ENCODE peak calls at places on chromosomes 6 and 20, in four cellular contexts. One of them, this sample, is unnamed.

GRCh38 chr20:16020971-16021370 is 552.3 kb downstream of the KIF16B start:
- DNase-seq in ACHN: peak; percentile 68
- DNase-seq in bronchial epithelial cell: peak; percentile 30
- DNase-seq in stimulated activated CD8-positive, alpha-beta memory T cell treated with anti-CD3 and anti-CD28 coated beads, Interleukin-4, amount 100 ng/mL, for 1 hour: no peak
- DNase-seq in this sample: no peak

GRCh38 chr6:23137596-23137995 is 568.2 kb downstream of the HDGFL1 start:
- DNase-seq in ACHN: no peak
- DNase-seq in bronchial epithelial cell: no peak
- DNase-seq in stimulated activated CD8-positive, alpha-beta memory T cell treated with anti-CD3 and anti-CD28 coated beads, Interleukin-4, amount 100 ng/mL, for 1 hour: no peak
- DNase-seq in this sample: no peak

GRCh38 chr6:46032112-46032998 is 16.7 kb upstream of the CLIC5 start:
- DNase-seq in ACHN: no peak
- DNase-seq in bronchial epithelial cell: peak; percentile 53
- DNase-seq in stimulated activated CD8-positive, alpha-beta memory T cell treated with anti-CD3 and anti-CD28 coated beads, Interleukin-4, amount 100 ng/mL, for 1 hour: no peak
- DNase-seq in this sample: no peak

GRCh38 chr6:132456700-132457143 is 55.4 kb upstream of the MOXD1 start:
- DNase-seq in ACHN: no peak
- DNase-seq in bronchial epithelial cell: no peak
- DNase-seq in stimulated activated CD8-positive, alpha-beta memory T cell treated with anti-CD3 and anti-CD28 coated beads, Interleukin-4, amount 100 ng/mL, for 1 hour: no peak
- DNase-seq in this sample: no peak

GRCh38 chr6:110590821-110591351 is 114.5 kb upstream of the SLC22A16 start:
- DNase-seq in ACHN: no peak
- DNase-seq in bronchial epithelial cell: no peak
- DNase-seq in stimulated activated CD8-positive, alpha-beta memory T cell treated with anti-CD3 and anti-CD28 coated beads, Interleukin-4, amount 100 ng/mL, for 1 hour: no peak
- DNase-seq in this sample: no peak

GRCh38 chr20:25532971-25533391 is 52.4 kb downstream of the NINL start:
- DNase-seq in ACHN: no peak
- DNase-seq in bronchial epithelial cell: no peak
- DNase-seq in stimulated activated CD8-positive, alpha-beta memory T cell treated with anti-CD3 and anti-CD28 coated beads, Interleukin-4, amount 100 ng/mL, for 1 hour: no peak
- DNase-seq in this sample: no peak

GRCh38 chr20:58308680-58309527 is 611 bp upstream of the RAB22A start:
- DNase-seq in ACHN: peak; percentile 32
- DNase-seq in bronchial epithelial cell: no peak
- DNase-seq in stimulated activated CD8-positive, alpha-beta memory T cell treated with anti-CD3 and anti-CD28 coated beads, Interleukin-4, amount 100 ng/mL, for 1 hour: no peak
- DNase-seq in this sample: peak; percentile 78

GRCh38 chr6:152091851-152092341 is 284.4 kb downstream of the ESR1 start:
- DNase-seq in ACHN: no peak
- DNase-seq in bronchial epithelial cell: peak; percentile 87
- DNase-seq in stimulated activated CD8-positive, alpha-beta memory T cell treated with anti-CD3 and anti-CD28 coated beads, Interleukin-4, amount 100 ng/mL, for 1 hour: no peak
- DNase-seq in this sample: no peak

GRCh38 chr6:110255356-110255755 is 75.1 kb downstream of the CDC40 start:
- DNase-seq in ACHN: peak; percentile 29
- DNase-seq in bronchial epithelial cell: peak; percentile 16
- DNase-seq in stimulated activated CD8-positive, alpha-beta memory T cell treated with anti-CD3 and anti-CD28 coated beads, Interleukin-4, amount 100 ng/mL, for 1 hour: no peak
- DNase-seq in this sample: no peak

GRCh38 chr6:119285908-119286625 is 63.5 kb downstream of the MAN1A1 start:
- DNase-seq in ACHN: no peak
- DNase-seq in bronchial epithelial cell: no peak
- DNase-seq in stimulated activated CD8-positive, alpha-beta memory T cell treated with anti-CD3 and anti-CD28 coated beads, Interleukin-4, amount 100 ng/mL, for 1 hour: no peak
- DNase-seq in this sample: no peak

GRCh38 chr6:21845018-21845417 is 251.5 kb downstream of the SOX4 start:
- DNase-seq in ACHN: peak; percentile 26
- DNase-seq in bronchial epithelial cell: no peak
- DNase-seq in stimulated activated CD8-positive, alpha-beta memory T cell treated with anti-CD3 and anti-CD28 coated beads, Interleukin-4, amount 100 ng/mL, for 1 hour: no peak
- DNase-seq in this sample: no peak

GRCh38 chr20:49098136-49098535 is 52.0 kb downstream of the CSE1L start:
- DNase-seq in ACHN: no peak
- DNase-seq in bronchial epithelial cell: no peak
- DNase-seq in stimulated activated CD8-positive, alpha-beta memory T cell treated with anti-CD3 and anti-CD28 coated beads, Interleukin-4, amount 100 ng/mL, for 1 hour: no peak
- DNase-seq in this sample: no peak

GRCh38 chr20:1491891-1492642 is 847 bp upstream of the SIRPB2 start:
- DNase-seq in ACHN: no peak
- DNase-seq in bronchial epithelial cell: peak; percentile 44
- DNase-seq in stimulated activated CD8-positive, alpha-beta memory T cell treated with anti-CD3 and anti-CD28 coated beads, Interleukin-4, amount 100 ng/mL, for 1 hour: no peak
- DNase-seq in this sample: no peak

GRCh38 chr20:62668441-62669027 is 26.2 kb downstream of the SLCO4A1 start:
- DNase-seq in ACHN: peak; percentile 75
- DNase-seq in bronchial epithelial cell: peak; percentile 53
- DNase-seq in stimulated activated CD8-positive, alpha-beta memory T cell treated with anti-CD3 and anti-CD28 coated beads, Interleukin-4, amount 100 ng/mL, for 1 hour: peak; percentile 19
- DNase-seq in this sample: no peak

GRCh38 chr6:127992144-127992543 is 91.3 kb upstream of the THEMIS start:
- DNase-seq in ACHN: no peak
- DNase-seq in bronchial epithelial cell: no peak
- DNase-seq in stimulated activated CD8-positive, alpha-beta memory T cell treated with anti-CD3 and anti-CD28 coated beads, Interleukin-4, amount 100 ng/mL, for 1 hour: no peak
- DNase-seq in this sample: no peak

GRCh38 chr6:144343736-144344428 is 58.7 kb downstream of the UTRN start:
- DNase-seq in ACHN: no peak
- DNase-seq in bronchial epithelial cell: peak; percentile 65
- DNase-seq in stimulated activated CD8-positive, alpha-beta memory T cell treated with anti-CD3 and anti-CD28 coated beads, Interleukin-4, amount 100 ng/mL, for 1 hour: no peak
- DNase-seq in this sample: peak; percentile 41

GRCh38 chr20:44800398-44801046 is 9.8 kb downstream of the RIMS4 start:
- DNase-seq in ACHN: no peak
- DNase-seq in bronchial epithelial cell: no peak
- DNase-seq in stimulated activated CD8-positive, alpha-beta memory T cell treated with anti-CD3 and anti-CD28 coated beads, Interleukin-4, amount 100 ng/mL, for 1 hour: no peak
- DNase-seq in this sample: no peak

GRCh38 chr6:150915868-150916267 is 50.4 kb downstream of the MTHFD1L start:
- DNase-seq in ACHN: no peak
- DNase-seq in bronchial epithelial cell: peak; percentile 36
- DNase-seq in stimulated activated CD8-positive, alpha-beta memory T cell treated with anti-CD3 and anti-CD28 coated beads, Interleukin-4, amount 100 ng/mL, for 1 hour: no peak
- DNase-seq in this sample: no peak

GRCh38 chr20:896626-897025 is 19.5 kb downstream of the ANGPT4 start:
- DNase-seq in ACHN: no peak
- DNase-seq in bronchial epithelial cell: no peak
- DNase-seq in stimulated activated CD8-positive, alpha-beta memory T cell treated with anti-CD3 and anti-CD28 coated beads, Interleukin-4, amount 100 ng/mL, for 1 hour: no peak
- DNase-seq in this sample: no peak

GRCh38 chr6:393391-394221 is 2.1 kb downstream of the IRF4 start:
- DNase-seq in ACHN: no peak
- DNase-seq in bronchial epithelial cell: no peak
- DNase-seq in stimulated activated CD8-positive, alpha-beta memory T cell treated with anti-CD3 and anti-CD28 coated beads, Interleukin-4, amount 100 ng/mL, for 1 hour: no peak
- DNase-seq in this sample: peak; percentile 26

GRCh38 chr20:36792422-36792821 is 18.9 kb upstream of the DSN1 start:
- DNase-seq in ACHN: peak; percentile 88
- DNase-seq in bronchial epithelial cell: peak; percentile 60
- DNase-seq in stimulated activated CD8-positive, alpha-beta memory T cell treated with anti-CD3 and anti-CD28 coated beads, Interleukin-4, amount 100 ng/mL, for 1 hour: no peak
- DNase-seq in this sample: no peak

GRCh38 chr6:96766769-96767168 is 70.5 kb downstream of the GPR63 start:
- DNase-seq in ACHN: no peak
- DNase-seq in bronchial epithelial cell: no peak
- DNase-seq in stimulated activated CD8-positive, alpha-beta memory T cell treated with anti-CD3 and anti-CD28 coated beads, Interleukin-4, amount 100 ng/mL, for 1 hour: no peak
- DNase-seq in this sample: no peak

GRCh38 chr6:149094156-149094555 is 223.4 kb upstream of the TAB2 start:
- DNase-seq in ACHN: no peak
- DNase-seq in bronchial epithelial cell: peak; percentile 17
- DNase-seq in stimulated activated CD8-positive, alpha-beta memory T cell treated with anti-CD3 and anti-CD28 coated beads, Interleukin-4, amount 100 ng/mL, for 1 hour: no peak
- DNase-seq in this sample: no peak

GRCh38 chr20:25280574-25281535 is 33.0 kb downstream of the PYGB start:
- DNase-seq in ACHN: no peak
- DNase-seq in bronchial epithelial cell: no peak
- DNase-seq in stimulated activated CD8-positive, alpha-beta memory T cell treated with anti-CD3 and anti-CD28 coated beads, Interleukin-4, amount 100 ng/mL, for 1 hour: no peak
- DNase-seq in this sample: no peak

GRCh38 chr6:31113861-31114539 is 600 bp upstream of the PSORS1C1 start:
- DNase-seq in ACHN: no peak
- DNase-seq in bronchial epithelial cell: no peak
- DNase-seq in stimulated activated CD8-positive, alpha-beta memory T cell treated with anti-CD3 and anti-CD28 coated beads, Interleukin-4, amount 100 ng/mL, for 1 hour: no peak
- DNase-seq in this sample: no peak

GRCh38 chr20:39069976-39070375 is 107.8 kb downstream of the DHX35 start:
- DNase-seq in ACHN: no peak
- DNase-seq in bronchial epithelial cell: peak; percentile 65
- DNase-seq in stimulated activated CD8-positive, alpha-beta memory T cell treated with anti-CD3 and anti-CD28 coated beads, Interleukin-4, amount 100 ng/mL, for 1 hour: no peak
- DNase-seq in this sample: no peak

GRCh38 chr6:113403966-113404575 is 453.1 kb upstream of the MARCKS start:
- DNase-seq in ACHN: no peak
- DNase-seq in bronchial epithelial cell: no peak
- DNase-seq in stimulated activated CD8-positive, alpha-beta memory T cell treated with anti-CD3 and anti-CD28 coated beads, Interleukin-4, amount 100 ng/mL, for 1 hour: no peak
- DNase-seq in this sample: no peak

GRCh38 chr20:16007978-16008377 is 565.3 kb downstream of the KIF16B start:
- DNase-seq in ACHN: no peak
- DNase-seq in bronchial epithelial cell: no peak
- DNase-seq in stimulated activated CD8-positive, alpha-beta memory T cell treated with anti-CD3 and anti-CD28 coated beads, Interleukin-4, amount 100 ng/mL, for 1 hour: no peak
- DNase-seq in this sample: no peak